ENCODE peak calls at places on chromosome 13, in eight cellular contexts. Y is HCT116; N is Kasumi-1; V is non-pigmented ciliary epithelial cell; L is effector CD4-positive, alpha-beta T cell; R is WERI-Rb-1; D is right cardiac atrium; F is NCI-H1694. B is an unnamed sample.

GRCh38 chr13:97121894-97122293 is 100.2 kb upstream of the MBNL2 start:
- DNase-seq in Y (no peak), N (no peak), V (no peak), L (no peak), R (no peak), D (no peak), F (no peak), B (no peak)

GRCh38 chr13:41835871-41836270 is 125.0 kb downstream of the VWA8 start:
- DNase-seq in Y (no peak), N (no peak), V (no peak), L (no peak), R (no peak), D (no peak), F (no peak), B (no peak)

GRCh38 chr13:32229443-32229842 is 85.7 kb downstream of the ZAR1L start:
- DNase-seq in Y (no peak), N (no peak), V (no peak), L (no peak), R (no peak), D (no peak), F (peak), B (peak)

GRCh38 chr13:42478531-42479156 is 95.3 kb upstream of the TNFSF11 start:
- DNase-seq in Y (peak), N (peak), V (no peak), L (no peak), R (no peak), D (no peak), F (peak), B (no peak)

GRCh38 chr13:75418997-75419396 is 63.0 kb downstream of the TBC1D4 start:
- DNase-seq in Y (no peak), N (no peak), V (no peak), L (no peak), R (no peak), D (no peak), F (no peak), B (no peak)

GRCh38 chr13:28753208-28753892 is 34.6 kb upstream of the SLC46A3 start:
- DNase-seq in Y (peak), N (peak), V (peak), L (no peak), R (no peak), D (peak), F (no peak), B (no peak)

GRCh38 chr13:99657848-99658265 is 156.6 kb downstream of the TM9SF2 start:
- DNase-seq in Y (no peak), N (peak), V (no peak), L (no peak), R (peak), D (peak), F (no peak), B (peak)

GRCh38 chr13:94917814-94918213 is 205.5 kb upstream of the SOX21 start:
- DNase-seq in Y (no peak), N (peak), V (no peak), L (no peak), R (no peak), D (no peak), F (no peak), B (no peak)

GRCh38 chr13:111120913-111121312 is 5.8 kb downstream of the ARHGEF7 start:
- DNase-seq in Y (no peak), N (no peak), V (no peak), L (no peak), R (no peak), D (no peak), F (no peak), B (no peak)

B was measured in NCI-H2171.